ENCODE peak calls at places on chromosomes 16 and 17, in nine cellular contexts. A is right atrium auricular region; R is AG08395; X is NCI-H187; M is NCI-H510A treated with DMSO at 0.1 percent for 48 hours; P is left cardiac atrium; G is activated naive CD4-positive, alpha-beta T cell treated with Interleukin-2 at 50 U/mL for 16 hours; C is EH; L is NCI-H2081. I is an unnamed sample.

GRCh38 chr16:78490431-78490830 is 391.0 kb downstream of the WWOX start:
- DNase-seq in L (no peak), C (no peak), M (no peak), X (no peak), R (no peak), A (no peak), G (no peak), P (no peak), I (no peak)

GRCh38 chr16:47943235-47943634 is 212.6 kb downstream of the ABCC12 start:
- DNase-seq in C (no peak), L (no peak), M (no peak), X (no peak), G (no peak), R (no peak), A (no peak), P (no peak), I (no peak)

GRCh38 chr17:7445011-7445927 is at the start of gene CHRNB1:
- DNase-seq in R (peak; percentile 66), L (no peak), A (peak; percentile 76), G (peak; percentile 36), P (peak; percentile 89), M (peak; percentile 78), C (peak; percentile 52), X (no peak), I (peak; percentile 93)

GRCh38 chr16:53501216-53501859 is 1.7 kb downstream of the AKTIP start:
- DNase-seq in C (peak; percentile 13), X (no peak), M (no peak), G (no peak), A (no peak), L (no peak), R (no peak), P (no peak), I (no peak)

GRCh38 chr16:7278636-7279035 is 54.0 kb upstream of the RBFOX1 start:
- DNase-seq in A (no peak), C (no peak), X (no peak), M (no peak), R (no peak), G (no peak), P (no peak), L (no peak), I (no peak)

GRCh38 chr16:67375161-67375560 is 18.1 kb downstream of the TPPP3 start:
- DNase-seq in M (no peak), R (no peak), X (no peak), P (no peak), L (no peak), A (no peak), G (no peak), C (no peak), I (no peak)

GRCh38 chr16:73093146-73094144 is 45.5 kb upstream of the ZFHX3 start:
- DNase-seq in X (no peak), G (no peak), M (no peak), A (no peak), L (peak; percentile 19), P (no peak), C (peak; percentile 73), R (no peak), I (no peak)

GRCh38 chr16:52709286-52709685 is 162.3 kb upstream of the TOX3 start:
- DNase-seq in C (no peak), P (no peak), M (no peak), A (no peak), R (no peak), G (no peak), L (no peak), X (no peak), I (no peak)

GRCh38 chr17:8175795-8176196 is 384 bp downstream of the TMEM107 start:
- DNase-seq in C (peak; percentile 29), P (no peak), X (no peak), A (no peak), M (no peak), G (no peak), L (peak; percentile 14), R (no peak), I (peak; percentile 68)

GRCh38 chr16:80569440-80570105 is 28.8 kb downstream of the DYNLRB2 start:
- DNase-seq in R (peak; percentile 33), A (no peak), X (no peak), G (peak; percentile 82), L (no peak), M (no peak), C (peak; percentile 61), P (no peak), I (no peak)

GRCh38 chr17:49588726-49589555 is 13.3 kb downstream of the NXPH3 start:
- DNase-seq in M (no peak), X (no peak), A (no peak), C (peak; percentile 90), P (no peak), G (no peak), L (no peak), R (peak; percentile 85), I (no peak)

GRCh38 chr16:89295071-89295900 is 77.8 kb downstream of the ZNF778 start:
- DNase-seq in P (no peak), C (no peak), A (no peak), R (no peak), X (no peak), M (no peak), L (no peak), G (no peak), I (peak; percentile 61)

GRCh38 chr16:89300311-89300975 is 82.9 kb downstream of the ZNF778 start:
- DNase-seq in M (no peak), G (no peak), A (peak; percentile 85), L (no peak), X (no peak), R (no peak), C (no peak), P (peak; percentile 71), I (peak; percentile 72)

GRCh38 chr16:9800180-9800738 is 382.0 kb downstream of the GRIN2A start:
- DNase-seq in P (no peak), R (no peak), L (no peak), A (no peak), M (no peak), C (peak; percentile 26), G (no peak), X (no peak), I (no peak)

GRCh38 chr17:56324676-56325075 is 171.4 kb downstream of the ANKFN1 start:
- DNase-seq in C (no peak), R (no peak), X (no peak), P (no peak), G (no peak), A (no peak), M (no peak), L (no peak), I (no peak)

GRCh38 chr17:76120658-76121008 is 17.0 kb upstream of the EXOC7 start:
- DNase-seq in R (no peak), A (no peak), P (no peak), M (no peak), C (no peak), X (no peak), L (no peak), G (no peak), I (no peak)

GRCh38 chr17:67021196-67021595 is 23.2 kb upstream of the CACNG1 start:
- DNase-seq in X (no peak), G (no peak), A (no peak), M (no peak), P (no peak), C (no peak), L (no peak), R (no peak), I (no peak)

GRCh38 chr16:58451263-58451662 is 48.7 kb upstream of the NDRG4 start:
- DNase-seq in A (no peak), P (no peak), C (no peak), M (no peak), X (no peak), L (no peak), R (no peak), G (no peak), I (no peak)

GRCh38 chr17:80956321-80957190 is 35.1 kb upstream of the CHMP6 start:
- DNase-seq in A (no peak), G (no peak), P (peak; percentile 12), X (no peak), R (no peak), C (no peak), M (no peak), L (no peak), I (peak; percentile 59)

GRCh38 chr16:10552281-10552680 is 28.1 kb downstream of the EMP2 start:
- DNase-seq in L (no peak), G (no peak), C (no peak), M (no peak), A (no peak), R (peak; percentile 29), P (no peak), X (no peak), I (no peak)

GRCh38 chr16:18800674-18801196 is 614 bp downstream of the ARL6IP1 start:
- DNase-seq in A (no peak), M (no peak), P (peak; percentile 28), L (no peak), X (no peak), C (peak; percentile 54), G (no peak), R (peak; percentile 30), I (no peak)

GRCh38 chr16:23539984-23540816 is 16.9 kb downstream of the EARS2 start:
- DNase-seq in X (no peak), P (no peak), L (peak; percentile 11), G (no peak), C (no peak), A (no peak), M (peak; percentile 91), R (no peak), I (no peak)

GRCh38 chr17:55612691-55613141 is 101.5 kb upstream of the SMIM36 start:
- DNase-seq in R (no peak), C (no peak), X (no peak), L (no peak), P (peak; percentile 47), G (no peak), M (no peak), A (no peak), I (no peak)

GRCh38 chr17:49691086-49691676 is 13.3 kb upstream of the SPOP start:
- DNase-seq in G (no peak), X (no peak), M (no peak), P (peak; percentile 75), R (no peak), C (peak; percentile 99), A (peak; percentile 85), L (no peak), I (no peak)

GRCh38 chr16:74580828-74581227 is 26.1 kb downstream of the GLG1 start:
- DNase-seq in X (no peak), G (no peak), R (no peak), L (no peak), M (no peak), A (no peak), P (no peak), C (no peak), I (no peak)

GRCh38 chr17:30378191-30378796 is 433 bp upstream of the CPD start:
- DNase-seq in R (peak; percentile 8), P (peak; percentile 37), A (no peak), M (no peak), L (peak; percentile 38), C (no peak), G (peak; percentile 64), X (no peak), I (peak; percentile 84)

GRCh38 chr17:5020502-5021023 is 14.7 kb downstream of the SLC52A1 start:
- DNase-seq in G (no peak), A (no peak), M (no peak), X (no peak), R (no peak), L (no peak), P (no peak), C (no peak), I (no peak)

GRCh38 chr16:53111078-53111776 is 56.4 kb downstream of the CHD9 start:
- DNase-seq in R (no peak), X (no peak), P (no peak), L (no peak), A (no peak), G (no peak), M (no peak), C (no peak), I (no peak)

I was measured in Right ventricle myocardium inferior.